ENCODE peak calls at places on chromosomes 13 and 19, in six cellular contexts. A, I, O, J, L and E are unnamed samples.

GRCh38 chr13:28451482-28452217 is 43.3 kb downstream of the FLT1 start:
- DNase-seq in A (no peak), I (peak), O (no peak), J (peak), L (no peak), E (peak)

GRCh38 chr19:48206402-48207093 is 36.1 kb downstream of the ZSWIM9 start:
- DNase-seq in A (no peak), I (no peak), O (no peak), J (peak), L (no peak), E (no peak)

GRCh38 chr13:37453246-37453645 is 145.3 kb downstream of the POSTN start:
- DNase-seq in A (no peak), I (no peak), O (no peak), J (no peak), L (no peak), E (no peak)

GRCh38 chr13:52010890-52011689 is at the start of gene ATP7B:
- DNase-seq in A (peak), I (peak), O (no peak), J (peak), L (peak), E (peak)

GRCh38 chr13:61728468-61728867 is 312.8 kb upstream of the PCDH20 start:
- DNase-seq in A (peak), I (peak), O (no peak), J (no peak), L (no peak), E (peak)

GRCh38 chr19:31698352-31698751 is 349.1 kb upstream of the TSHZ3 start:
- DNase-seq in A (no peak), I (no peak), O (no peak), J (no peak), L (no peak), E (no peak)

GRCh38 chr19:8702350-8702749 is 3.8 kb upstream of the ACTL9 start:
- DNase-seq in A (no peak), I (no peak), O (no peak), J (peak), L (no peak), E (no peak)

GRCh38 chr13:36395280-36395679 is 37.0 kb upstream of the CCNA1 start:
- DNase-seq in A (no peak), I (peak), O (no peak), J (peak), L (no peak), E (no peak)

GRCh38 chr13:59906413-59907027 is 257.2 kb downstream of the DIAPH3 start:
- DNase-seq in A (peak), I (peak), O (peak), J (peak), L (no peak), E (no peak)

GRCh38 chr19:43610493-43610892 is 1.4 kb upstream of the SRRM5 start:
- DNase-seq in A (no peak), I (no peak), O (peak), J (no peak), L (no peak), E (no peak)

GRCh38 chr19:35644987-35645679 is 3.0 kb upstream of the COX6B1 start:
- DNase-seq in A (peak), I (peak), O (peak), J (peak), L (peak), E (peak)

GRCh38 chr13:108549989-108550388 is 79.4 kb upstream of the MYO16 start:
- DNase-seq in A (no peak), I (no peak), O (no peak), J (no peak), L (no peak), E (no peak)

GRCh38 chr19:412356-413355 is 3.7 kb upstream of the C2CD4C start:
- DNase-seq in A (no peak), I (no peak), O (no peak), J (no peak), L (no peak), E (no peak)

GRCh38 chr19:57803594-57804325 is 11.0 kb downstream of the ZNF552 start:
- DNase-seq in A (no peak), I (peak), O (peak), J (no peak), L (no peak), E (peak)

GRCh38 chr19:58170860-58171259 is 12.0 kb upstream of the ZNF274 start:
- DNase-seq in A (no peak), I (no peak), O (peak), J (no peak), L (no peak), E (peak)

GRCh38 chr19:2816641-2817040 is 3.0 kb upstream of the ZNF554 start:
- DNase-seq in A (no peak), I (no peak), O (no peak), J (no peak), L (no peak), E (no peak)

GRCh38 chr13:108220042-108220441 is 1.9 kb downstream of the ABHD13 start:
- DNase-seq in A (no peak), I (no peak), O (no peak), J (peak), L (no peak), E (no peak)

GRCh38 chr19:4326837-4327251 is 11.8 kb downstream of the STAP2 start:
- DNase-seq in A (no peak), I (no peak), O (no peak), J (peak), L (no peak), E (no peak)

GRCh38 chr13:67223742-67224141 is 6.4 kb downstream of the PCDH9 start:
- DNase-seq in A (no peak), I (no peak), O (no peak), J (no peak), L (no peak), E (no peak)

GRCh38 chr13:67219113-67219512 is 11.0 kb downstream of the PCDH9 start:
- DNase-seq in A (no peak), I (no peak), O (no peak), J (no peak), L (no peak), E (no peak)

GRCh38 chr13:67223024-67223423 is 7.1 kb downstream of the PCDH9 start:
- DNase-seq in A (no peak), I (peak), O (no peak), J (no peak), L (no peak), E (no peak)

GRCh38 chr13:67221630-67222226 is 8.4 kb downstream of the PCDH9 start:
- DNase-seq in A (no peak), I (no peak), O (no peak), J (peak), L (no peak), E (no peak)

GRCh38 chr13:67217914-67218313 is 12.2 kb downstream of the PCDH9 start:
- DNase-seq in A (no peak), I (no peak), O (no peak), J (no peak), L (no peak), E (no peak)
- H3K4me3 ChIP-seq in A (no peak), I (no peak), O (no peak), J (no peak), L (no peak), E (no peak)

GRCh38 chr13:40812724-40813445 is 23.5 kb downstream of the SLC25A15 start:
- DNase-seq in A (no peak), I (no peak), O (peak), J (no peak), L (no peak), E (no peak)

GRCh38 chr13:40818926-40819325 is 29.5 kb downstream of the SLC25A15 start:
- DNase-seq in A (no peak), I (no peak), O (no peak), J (no peak), L (no peak), E (no peak)

GRCh38 chr13:40813662-40814454 is 24.4 kb downstream of the SLC25A15 start:
- DNase-seq in A (peak), I (peak), O (peak), J (peak), L (no peak), E (no peak)

GRCh38 chr13:40812102-40812501 is 22.7 kb downstream of the SLC25A15 start:
- DNase-seq in A (no peak), I (no peak), O (no peak), J (no peak), L (no peak), E (no peak)

GRCh38 chr13:40814803-40815202 is 25.4 kb downstream of the SLC25A15 start:
- DNase-seq in A (no peak), I (no peak), O (no peak), J (no peak), L (no peak), E (no peak)
- H3K4me3 ChIP-seq in A (no peak), I (no peak), O (no peak), J (no peak), L (no peak), E (no peak)

GRCh38 chr19:50418186-50419021 is at the start of gene SPIB:
- DNase-seq in A (no peak), I (no peak), O (no peak), J (no peak), L (no peak), E (no peak)
- H3K4me3 ChIP-seq in A (no peak), I (no peak), O (no peak), J (no peak), L (no peak), E (no peak)

DNA sequence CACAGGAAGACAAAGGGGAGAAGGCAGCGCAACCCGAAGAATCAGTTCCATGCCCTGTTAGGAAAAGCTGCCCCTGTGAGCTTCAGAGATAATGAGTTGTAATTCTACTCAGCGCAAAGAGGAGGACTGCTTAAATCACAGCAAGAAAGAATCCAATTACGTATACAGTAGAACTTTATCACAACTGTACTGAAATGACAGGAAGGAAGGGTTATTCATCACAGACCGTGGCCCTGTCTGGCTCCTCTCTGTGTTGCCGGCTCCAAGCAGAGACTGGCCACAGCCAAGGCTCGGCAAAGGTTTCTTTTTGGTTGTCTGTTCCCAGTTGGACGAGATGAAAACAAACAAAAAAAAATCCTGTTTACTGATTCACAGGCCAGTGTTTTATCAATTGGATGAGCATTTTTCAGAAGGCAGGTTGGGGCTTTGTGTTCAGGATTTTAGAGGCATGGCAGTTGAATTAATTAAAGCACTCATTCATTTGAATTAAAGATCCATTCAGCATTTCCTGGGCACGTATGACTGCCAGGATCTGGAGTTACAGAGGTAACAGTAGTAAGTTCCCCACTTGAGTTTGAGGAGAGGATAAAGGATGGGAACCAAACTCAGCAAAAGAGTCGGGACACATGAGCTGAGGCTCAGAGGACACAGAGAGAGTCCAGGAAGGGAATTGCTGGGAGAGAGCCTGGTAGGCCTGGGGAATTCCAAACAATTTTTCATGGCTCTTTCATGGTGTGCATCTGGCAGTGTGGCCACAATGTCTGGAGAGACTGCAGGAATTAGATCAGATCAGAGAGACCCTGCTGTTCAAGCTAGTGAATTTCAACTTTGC is 341.0 kb downstream of the DNAJC15 start:
- DNase-seq in A (peak), I (peak), O (peak), J (no peak), L (no peak), E (peak)
- H3K4me3 ChIP-seq in A (peak), I (no peak), O (no peak), J (no peak), L (peak), E (no peak)

GRCh38 chr13:43428545-43429287 is 358.1 kb downstream of the ENOX1 start:
- DNase-seq in A (no peak), I (no peak), O (no peak), J (no peak), L (no peak), E (no peak)
- H3K4me3 ChIP-seq in A (no peak), I (no peak), O (no peak), J (no peak), L (no peak), E (no peak)

GRCh38 chr19:39479916-39480315 is 722 bp upstream of the TIMM50 start:
- DNase-seq in A (no peak), I (no peak), O (no peak), J (peak), L (no peak), E (no peak)
- H3K4me3 ChIP-seq in A (peak), I (no peak), O (peak), J (peak), L (peak), E (peak)

DNA sequence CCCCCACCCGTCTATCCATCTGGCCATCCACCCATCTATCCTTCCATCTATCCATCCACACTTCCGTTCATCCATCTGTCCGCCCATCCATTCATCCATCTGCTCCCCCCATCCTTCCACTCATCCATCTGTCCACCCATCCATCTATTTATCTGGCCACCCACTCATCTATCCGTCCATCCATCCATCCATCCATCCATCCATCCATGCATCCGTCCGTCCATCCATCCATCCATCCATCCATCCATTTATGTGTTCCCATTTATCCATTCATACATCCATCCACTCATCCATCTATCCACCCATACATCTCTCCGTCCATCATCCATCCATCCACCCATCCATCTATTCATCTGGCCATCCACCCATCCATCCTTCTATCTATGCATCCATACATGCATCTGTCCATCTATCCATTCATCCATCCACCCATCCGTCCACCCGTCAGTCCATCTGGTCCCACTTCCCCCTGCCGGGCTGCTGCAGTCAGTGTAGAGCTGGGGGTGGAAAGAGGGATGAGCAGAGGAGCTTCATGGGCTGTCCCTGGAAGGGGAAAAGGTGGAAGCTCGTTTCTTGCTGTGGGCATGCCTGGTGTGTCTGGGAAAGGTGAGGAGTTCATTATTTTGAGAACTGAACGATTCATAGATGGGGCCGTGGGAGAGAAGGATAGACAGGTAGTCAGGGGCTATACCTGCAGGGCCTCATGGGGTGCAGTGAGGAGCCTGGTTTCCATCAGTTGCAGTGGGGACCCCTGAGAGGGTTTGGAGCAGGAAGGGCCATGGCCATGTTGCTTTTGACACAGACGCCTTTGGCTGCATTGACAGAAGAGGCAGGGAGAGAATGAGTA is 842 bp downstream of the HSD11B1L start:
- DNase-seq in A (no peak), I (no peak), O (no peak), J (no peak), L (no peak), E (no peak)
- H3K4me3 ChIP-seq in A (peak), I (no peak), O (peak), J (peak), L (peak), E (no peak)

DNA sequence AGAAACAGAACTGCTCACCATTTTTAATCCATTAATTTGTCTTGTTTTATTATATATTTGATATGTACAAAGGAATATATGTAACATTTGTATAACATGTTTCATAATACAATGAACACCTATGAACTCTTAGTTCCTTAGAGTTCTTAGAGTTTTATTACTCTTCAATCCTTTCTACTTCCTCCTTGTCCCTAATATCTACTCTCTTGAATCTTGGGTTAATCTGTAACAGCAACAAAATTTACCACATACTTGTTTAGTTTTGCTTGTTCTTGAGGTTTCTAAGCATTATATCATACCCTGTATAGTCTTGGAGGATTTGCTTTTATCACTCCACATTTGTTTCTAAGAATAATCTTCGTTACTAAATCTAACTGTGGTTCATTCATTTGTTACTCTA is 151.4 kb downstream of the PDS5B start:
- DNase-seq in A (no peak), I (no peak), O (no peak), J (no peak), L (no peak), E (no peak)
- H3K4me3 ChIP-seq in A (no peak), I (peak), O (no peak), J (no peak), L (peak), E (no peak)

GRCh38 chr19:55537741-55538111 is 793 bp upstream of the SBK2 start:
- DNase-seq in A (no peak), I (no peak), O (no peak), J (no peak), L (no peak), E (peak)

GRCh38 chr19:55536951-55537740 is at the start of gene SBK2:
- DNase-seq in A (peak), I (no peak), O (no peak), J (no peak), L (no peak), E (peak)

GRCh38 chr19:55535173-55535572 is 1.8 kb downstream of the SBK2 start:
- DNase-seq in A (no peak), I (no peak), O (no peak), J (no peak), L (no peak), E (no peak)

GRCh38 chr19:55535579-55536350 is 1.2 kb downstream of the SBK2 start:
- DNase-seq in A (no peak), I (no peak), O (no peak), J (no peak), L (no peak), E (no peak)

DNA sequence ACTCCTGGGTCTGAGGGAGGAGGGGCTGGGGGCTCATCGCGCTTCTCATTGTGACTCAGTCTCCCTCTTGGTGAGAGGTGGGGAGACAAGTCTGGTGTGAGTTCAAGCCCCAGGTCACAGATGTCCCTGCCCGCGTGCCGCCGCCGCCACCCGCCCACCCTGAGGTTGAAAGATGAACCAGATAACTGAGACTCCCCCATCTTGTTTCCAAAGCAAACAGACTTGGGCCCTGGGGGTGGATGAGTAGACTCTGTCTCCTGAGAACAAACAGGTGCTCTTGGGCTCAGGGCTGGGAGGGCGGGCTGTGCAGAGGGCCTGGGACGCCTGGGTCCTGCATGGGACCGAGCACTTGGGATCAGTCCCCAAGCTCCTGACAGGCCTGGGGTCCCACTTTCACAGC is 567 bp downstream of the SBK2 start:
- DNase-seq in A (no peak), I (no peak), O (no peak), J (no peak), L (no peak), E (no peak)
- H3K4me3 ChIP-seq in A (no peak), I (no peak), O (no peak), J (no peak), L (no peak), E (no peak)

GRCh38 chr19:11420429-11420893 is 1.3 kb upstream of the RGL3 start:
- DNase-seq in A (no peak), I (no peak), O (no peak), J (no peak), L (peak), E (no peak)
- H3K4me3 ChIP-seq in A (peak), I (no peak), O (peak), J (no peak), L (peak), E (no peak)